ENCODE peak calls at places on chromosomes 12 and 14, in six cellular contexts. One of them, this sample, is unnamed.

GRCh38 chr14:69346710-69347109 is 51.4 kb downstream of the ERH start:
- DNase-seq in cardiac muscle cell: peak; percentile 44
- DNase-seq in H9: peak; percentile 87
- DNase-seq in upper lobe of left lung: no peak
- DNase-seq in CD8-positive, alpha-beta T cell: no peak
- DNase-seq in epithelial cell of esophagus: peak; percentile 15
- DNase-seq in this sample: no peak

GRCh38 chr12:56629459-56630179 is 507 bp downstream of the BAZ2A start:
- DNase-seq in cardiac muscle cell: peak; percentile 42
- DNase-seq in H9: no peak
- DNase-seq in upper lobe of left lung: peak; percentile 28
- DNase-seq in CD8-positive, alpha-beta T cell: peak; percentile 47
- DNase-seq in epithelial cell of esophagus: peak; percentile 11
- DNase-seq in this sample: no peak

GRCh38 chr12:101799774-101800173 is 31.0 kb downstream of the GNPTAB start:
- DNase-seq in cardiac muscle cell: no peak
- DNase-seq in H9: no peak
- DNase-seq in upper lobe of left lung: no peak
- DNase-seq in CD8-positive, alpha-beta T cell: no peak
- DNase-seq in epithelial cell of esophagus: no peak
- DNase-seq in this sample: no peak

GRCh38 chr14:24414732-24415420 is 14.6 kb downstream of the CBLN3 start:
- DNase-seq in cardiac muscle cell: no peak
- DNase-seq in H9: no peak
- DNase-seq in upper lobe of left lung: peak; percentile 18
- DNase-seq in CD8-positive, alpha-beta T cell: no peak
- DNase-seq in epithelial cell of esophagus: no peak
- DNase-seq in this sample: no peak

GRCh38 chr12:58487280-58488141 is 432.8 kb downstream of the LRIG3 start:
- DNase-seq in cardiac muscle cell: peak; percentile 39
- DNase-seq in H9: no peak
- DNase-seq in upper lobe of left lung: no peak
- DNase-seq in CD8-positive, alpha-beta T cell: no peak
- DNase-seq in epithelial cell of esophagus: no peak
- DNase-seq in this sample: no peak

GRCh38 chr12:7716391-7716790 is 5.2 kb downstream of the DPPA3 start:
- DNase-seq in cardiac muscle cell: no peak
- DNase-seq in H9: no peak
- DNase-seq in upper lobe of left lung: no peak
- DNase-seq in CD8-positive, alpha-beta T cell: no peak
- DNase-seq in epithelial cell of esophagus: peak; percentile 2
- DNase-seq in this sample: no peak

GRCh38 chr14:99232406-99233214 is 39.4 kb downstream of the BCL11B start:
- DNase-seq in cardiac muscle cell: no peak
- DNase-seq in H9: no peak
- DNase-seq in upper lobe of left lung: no peak
- DNase-seq in CD8-positive, alpha-beta T cell: peak; percentile 42
- DNase-seq in epithelial cell of esophagus: no peak
- DNase-seq in this sample: no peak

GRCh38 chr12:113609692-113610469 is 138.2 kb upstream of the LHX5 start:
- DNase-seq in cardiac muscle cell: no peak
- DNase-seq in H9: peak; percentile 71
- DNase-seq in upper lobe of left lung: no peak
- DNase-seq in CD8-positive, alpha-beta T cell: no peak
- DNase-seq in epithelial cell of esophagus: no peak
- DNase-seq in this sample: no peak

GRCh38 chr14:56803816-56804535 is 6.3 kb downstream of the OTX2 start:
- DNase-seq in cardiac muscle cell: no peak
- DNase-seq in H9: no peak
- DNase-seq in upper lobe of left lung: no peak
- DNase-seq in CD8-positive, alpha-beta T cell: no peak
- DNase-seq in epithelial cell of esophagus: no peak
- DNase-seq in this sample: no peak

GRCh38 chr12:45575823-45576448 is 153.6 kb upstream of the ARID2 start:
- DNase-seq in cardiac muscle cell: no peak
- DNase-seq in H9: no peak
- DNase-seq in upper lobe of left lung: no peak
- DNase-seq in CD8-positive, alpha-beta T cell: no peak
- DNase-seq in epithelial cell of esophagus: no peak
- DNase-seq in this sample: no peak

GRCh38 chr12:128833418-128833817 is 9.7 kb upstream of the SLC15A4 start:
- DNase-seq in cardiac muscle cell: no peak
- DNase-seq in H9: no peak
- DNase-seq in upper lobe of left lung: no peak
- DNase-seq in CD8-positive, alpha-beta T cell: no peak
- DNase-seq in epithelial cell of esophagus: no peak
- DNase-seq in this sample: no peak

GRCh38 chr12:1581973-1582708 is 12.2 kb downstream of the FBXL14 start:
- DNase-seq in cardiac muscle cell: no peak
- DNase-seq in H9: no peak
- DNase-seq in upper lobe of left lung: no peak
- DNase-seq in CD8-positive, alpha-beta T cell: no peak
- DNase-seq in epithelial cell of esophagus: no peak
- DNase-seq in this sample: no peak

GRCh38 chr12:28253175-28253641 is 63.0 kb downstream of the CCDC91 start:
- DNase-seq in cardiac muscle cell: no peak
- DNase-seq in H9: no peak
- DNase-seq in upper lobe of left lung: no peak
- DNase-seq in CD8-positive, alpha-beta T cell: no peak
- DNase-seq in epithelial cell of esophagus: peak; percentile 30
- DNase-seq in this sample: no peak

GRCh38 chr12:27000962-27001361 is 13.2 kb downstream of the TM7SF3 start:
- DNase-seq in cardiac muscle cell: no peak
- DNase-seq in H9: no peak
- DNase-seq in upper lobe of left lung: no peak
- DNase-seq in CD8-positive, alpha-beta T cell: no peak
- DNase-seq in epithelial cell of esophagus: no peak
- DNase-seq in this sample: no peak

GRCh38 chr14:99129211-99129696 is 142.7 kb downstream of the BCL11B start:
- DNase-seq in cardiac muscle cell: no peak
- DNase-seq in H9: no peak
- DNase-seq in upper lobe of left lung: peak; percentile 15
- DNase-seq in CD8-positive, alpha-beta T cell: no peak
- DNase-seq in epithelial cell of esophagus: no peak
- DNase-seq in this sample: no peak

GRCh38 chr12:132244724-132245295 is 84.6 kb downstream of the GALNT9 start:
- DNase-seq in cardiac muscle cell: no peak
- DNase-seq in H9: no peak
- DNase-seq in upper lobe of left lung: no peak
- DNase-seq in CD8-positive, alpha-beta T cell: no peak
- DNase-seq in epithelial cell of esophagus: no peak
- DNase-seq in this sample: no peak

GRCh38 chr12:59149995-59150642 is 229.8 kb upstream of the LRIG3 start:
- DNase-seq in cardiac muscle cell: peak; percentile 91
- DNase-seq in H9: no peak
- DNase-seq in upper lobe of left lung: no peak
- DNase-seq in CD8-positive, alpha-beta T cell: no peak
- DNase-seq in epithelial cell of esophagus: peak; percentile 84
- DNase-seq in this sample: no peak

GRCh38 chr12:43893670-43894069 is 57.8 kb downstream of the TMEM117 start:
- DNase-seq in cardiac muscle cell: no peak
- DNase-seq in H9: no peak
- DNase-seq in upper lobe of left lung: no peak
- DNase-seq in CD8-positive, alpha-beta T cell: no peak
- DNase-seq in epithelial cell of esophagus: peak; percentile 62
- DNase-seq in this sample: no peak

GRCh38 chr14:66380143-66380542 is 106.0 kb upstream of the CCDC196 start:
- DNase-seq in cardiac muscle cell: peak; percentile 31
- DNase-seq in H9: no peak
- DNase-seq in upper lobe of left lung: no peak
- DNase-seq in CD8-positive, alpha-beta T cell: no peak
- DNase-seq in epithelial cell of esophagus: no peak
- DNase-seq in this sample: no peak

GRCh38 chr12:32446306-32447119 is 47.2 kb downstream of the FGD4 start:
- DNase-seq in cardiac muscle cell: no peak
- DNase-seq in H9: no peak
- DNase-seq in upper lobe of left lung: no peak
- DNase-seq in CD8-positive, alpha-beta T cell: no peak
- DNase-seq in epithelial cell of esophagus: no peak
- DNase-seq in this sample: no peak

GRCh38 chr12:65803253-65803652 is 21.0 kb upstream of the HMGA2 start:
- DNase-seq in cardiac muscle cell: no peak
- DNase-seq in H9: no peak
- DNase-seq in upper lobe of left lung: no peak
- DNase-seq in CD8-positive, alpha-beta T cell: no peak
- DNase-seq in epithelial cell of esophagus: no peak
- DNase-seq in this sample: no peak

GRCh38 chr12:59389968-59390576 is 205.8 kb upstream of the SLC16A7 start:
- DNase-seq in cardiac muscle cell: no peak
- DNase-seq in H9: no peak
- DNase-seq in upper lobe of left lung: no peak
- DNase-seq in CD8-positive, alpha-beta T cell: no peak
- DNase-seq in epithelial cell of esophagus: no peak
- DNase-seq in this sample: no peak

GRCh38 chr14:23114669-23115491 is 4.2 kb downstream of the CEBPE start:
- DNase-seq in cardiac muscle cell: peak; percentile 93
- DNase-seq in H9: no peak
- DNase-seq in upper lobe of left lung: peak; percentile 84
- DNase-seq in CD8-positive, alpha-beta T cell: no peak
- DNase-seq in epithelial cell of esophagus: peak; percentile 94
- DNase-seq in this sample: no peak

GRCh38 chr12:121095544-121096198 is 37.0 kb upstream of the P2RX7 start:
- DNase-seq in cardiac muscle cell: peak; percentile 73
- DNase-seq in H9: peak; percentile 88
- DNase-seq in upper lobe of left lung: peak; percentile 80
- DNase-seq in CD8-positive, alpha-beta T cell: peak; percentile 82
- DNase-seq in epithelial cell of esophagus: peak; percentile 42
- DNase-seq in this sample: peak; percentile 88

GRCh38 chr14:64682173-64682710 is 22.0 kb upstream of the PLEKHG3 start:
- DNase-seq in cardiac muscle cell: peak; percentile 89
- DNase-seq in H9: peak; percentile 86
- DNase-seq in upper lobe of left lung: no peak
- DNase-seq in CD8-positive, alpha-beta T cell: no peak
- DNase-seq in epithelial cell of esophagus: peak; percentile 83
- DNase-seq in this sample: no peak

GRCh38 chr14:89973234-89973823 is 17.6 kb downstream of the TDP1 start:
- DNase-seq in cardiac muscle cell: peak; percentile 82
- DNase-seq in H9: peak; percentile 70
- DNase-seq in upper lobe of left lung: peak; percentile 66
- DNase-seq in CD8-positive, alpha-beta T cell: peak; percentile 47
- DNase-seq in epithelial cell of esophagus: peak; percentile 74
- DNase-seq in this sample: peak; percentile 35

GRCh38 chr12:69067713-69068112 is 134.7 kb upstream of the CPM start:
- DNase-seq in cardiac muscle cell: no peak
- DNase-seq in H9: no peak
- DNase-seq in upper lobe of left lung: no peak
- DNase-seq in CD8-positive, alpha-beta T cell: no peak
- DNase-seq in epithelial cell of esophagus: no peak
- DNase-seq in this sample: no peak

GRCh38 chr14:73462815-73463214 is 4.5 kb upstream of the NUMB start:
- DNase-seq in cardiac muscle cell: peak; percentile 68
- DNase-seq in H9: no peak
- DNase-seq in upper lobe of left lung: no peak
- DNase-seq in CD8-positive, alpha-beta T cell: no peak
- DNase-seq in epithelial cell of esophagus: no peak
- DNase-seq in this sample: no peak

GRCh38 chr14:26577711-26578110 is 20.1 kb downstream of the NOVA1 start:
- DNase-seq in cardiac muscle cell: no peak
- DNase-seq in H9: no peak
- DNase-seq in upper lobe of left lung: no peak
- DNase-seq in CD8-positive, alpha-beta T cell: no peak
- DNase-seq in epithelial cell of esophagus: no peak
- DNase-seq in this sample: no peak

GRCh38 chr14:102500190-102500661 is 9.3 kb downstream of the ANKRD9 start:
- DNase-seq in cardiac muscle cell: peak; percentile 96
- DNase-seq in H9: peak; percentile 32
- DNase-seq in upper lobe of left lung: peak; percentile 86
- DNase-seq in CD8-positive, alpha-beta T cell: no peak
- DNase-seq in epithelial cell of esophagus: peak; percentile 73
- DNase-seq in this sample: no peak

GRCh38 chr12:125070117-125070516 is 4.9 kb downstream of the AACS start:
- DNase-seq in cardiac muscle cell: no peak
- DNase-seq in H9: no peak
- DNase-seq in upper lobe of left lung: no peak
- DNase-seq in CD8-positive, alpha-beta T cell: no peak
- DNase-seq in epithelial cell of esophagus: no peak
- DNase-seq in this sample: no peak
- TF ChIP-seq CTCF in cardiac muscle cell: no peak
- TF ChIP-seq CTCF in H9: peak; percentile 26
- TF ChIP-seq CTCF in upper lobe of left lung: no peak
- TF ChIP-seq CTCF in CD8-positive, alpha-beta T cell: no peak
- TF ChIP-seq CTCF in epithelial cell of esophagus: no peak
- TF ChIP-seq CTCF in this sample: no peak

GRCh38 chr12:53061404-53062010 is 11.6 kb downstream of the TNS2 start:
- DNase-seq in cardiac muscle cell: peak; percentile 9
- DNase-seq in H9: peak; percentile 81
- DNase-seq in upper lobe of left lung: peak; percentile 82
- DNase-seq in CD8-positive, alpha-beta T cell: no peak
- DNase-seq in epithelial cell of esophagus: no peak
- DNase-seq in this sample: no peak
- TF ChIP-seq CTCF in cardiac muscle cell: peak; percentile 22
- TF ChIP-seq CTCF in H9: peak; percentile 57
- TF ChIP-seq CTCF in upper lobe of left lung: no peak
- TF ChIP-seq CTCF in CD8-positive, alpha-beta T cell: no peak
- TF ChIP-seq CTCF in epithelial cell of esophagus: peak; percentile 47
- TF ChIP-seq CTCF in this sample: no peak

DNA sequence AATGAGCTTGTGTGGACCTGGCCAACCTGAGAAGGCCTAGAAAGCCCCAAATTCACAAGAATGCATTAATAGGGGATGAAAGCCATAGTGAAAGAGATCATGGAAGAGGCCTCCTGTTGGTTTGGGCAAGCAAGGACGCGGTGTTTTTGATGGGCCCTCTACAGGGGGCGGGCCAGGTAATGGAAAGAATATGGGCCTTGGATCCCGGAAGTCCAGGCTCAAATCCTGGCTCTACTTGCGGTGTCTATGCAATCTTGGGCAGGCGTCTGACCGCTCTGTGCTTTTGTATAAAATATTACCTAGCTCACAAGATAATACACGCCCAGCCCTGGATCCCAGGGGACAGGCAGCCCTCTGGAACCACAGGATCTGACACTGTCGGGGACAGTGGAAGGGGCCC is 41.1 kb upstream of the CLMN start:
- DNase-seq in cardiac muscle cell: no peak
- DNase-seq in H9: peak; percentile 55
- DNase-seq in upper lobe of left lung: peak; percentile 1
- DNase-seq in CD8-positive, alpha-beta T cell: no peak
- DNase-seq in epithelial cell of esophagus: no peak
- DNase-seq in this sample: no peak
- TF ChIP-seq CTCF in cardiac muscle cell: no peak
- TF ChIP-seq CTCF in H9: no peak
- TF ChIP-seq CTCF in upper lobe of left lung: no peak
- TF ChIP-seq CTCF in CD8-positive, alpha-beta T cell: no peak
- TF ChIP-seq CTCF in epithelial cell of esophagus: no peak
- TF ChIP-seq CTCF in this sample: no peak

GRCh38 chr12:6323340-6323994 is 13.0 kb downstream of the PLEKHG6 start:
- DNase-seq in cardiac muscle cell: peak; percentile 96
- DNase-seq in H9: peak; percentile 93
- DNase-seq in upper lobe of left lung: peak; percentile 64
- DNase-seq in CD8-positive, alpha-beta T cell: peak; percentile 52
- DNase-seq in epithelial cell of esophagus: peak; percentile 84
- DNase-seq in this sample: no peak
- TF ChIP-seq CTCF in cardiac muscle cell: peak; percentile 64
- TF ChIP-seq CTCF in H9: peak; percentile 54
- TF ChIP-seq CTCF in upper lobe of left lung: peak; percentile 38
- TF ChIP-seq CTCF in CD8-positive, alpha-beta T cell: peak; percentile 82
- TF ChIP-seq CTCF in epithelial cell of esophagus: peak; percentile 55
- TF ChIP-seq CTCF in this sample: peak; percentile 19

GRCh38 chr12:67937822-67938221 is 51.4 kb upstream of the IFNG-AS1 start:
- DNase-seq in cardiac muscle cell: no peak
- DNase-seq in H9: no peak
- DNase-seq in upper lobe of left lung: no peak
- DNase-seq in CD8-positive, alpha-beta T cell: no peak
- DNase-seq in epithelial cell of esophagus: no peak
- DNase-seq in this sample: no peak
- TF ChIP-seq CTCF in cardiac muscle cell: no peak
- TF ChIP-seq CTCF in H9: no peak
- TF ChIP-seq CTCF in upper lobe of left lung: no peak
- TF ChIP-seq CTCF in CD8-positive, alpha-beta T cell: no peak
- TF ChIP-seq CTCF in epithelial cell of esophagus: no peak
- TF ChIP-seq CTCF in this sample: no peak

GRCh38 chr12:93571360-93571853 is 1.1 kb upstream of the SOCS2 start:
- DNase-seq in cardiac muscle cell: peak; percentile 57
- DNase-seq in H9: peak; percentile 94
- DNase-seq in upper lobe of left lung: peak; percentile 61
- DNase-seq in CD8-positive, alpha-beta T cell: peak; percentile 64
- DNase-seq in epithelial cell of esophagus: peak; percentile 64
- DNase-seq in this sample: peak; percentile 44
- TF ChIP-seq CTCF in cardiac muscle cell: peak; percentile 29
- TF ChIP-seq CTCF in H9: peak; percentile 49
- TF ChIP-seq CTCF in upper lobe of left lung: no peak
- TF ChIP-seq CTCF in CD8-positive, alpha-beta T cell: no peak
- TF ChIP-seq CTCF in epithelial cell of esophagus: no peak
- TF ChIP-seq CTCF in this sample: peak; percentile 23